ENCODE peak calls at places on chromosomes 1 and 21, in nine cellular contexts. J is A549; M is aorta; C is ascending aorta; Z is transverse colon; V is tibial artery; R is body of pancreas; K is effector memory CD4-positive, alpha-beta T cell; E is PC-9. I is an unnamed sample.

GRCh38 chr1:176903474-176903873 is 261.0 kb downstream of the ASTN1 start:
- DNase-seq in Z (no peak), M (no peak), R (no peak), V (no peak), C (no peak), E (no peak), J (no peak), K (no peak), I (no peak)

GRCh38 chr1:244060691-244061090 is 9.6 kb downstream of the ZBTB18 start:
- DNase-seq in E (no peak), M (no peak), C (no peak), V (no peak), J (no peak), R (no peak), Z (no peak), K (no peak), I (no peak)

GRCh38 chr21:41545500-41546359 is 37.8 kb upstream of the TMPRSS2 start:
- DNase-seq in C (no peak), M (no peak), R (no peak), K (no peak), E (no peak), V (no peak), J (no peak), Z (no peak), I (no peak)

GRCh38 chr1:21277178-21277577 is 13.1 kb downstream of the ECE1 start:
- DNase-seq in M (no peak), Z (no peak), K (no peak), R (no peak), V (no peak), J (no peak), E (no peak), C (no peak), I (no peak)

GRCh38 chr1:167996266-167996665 is 59.4 kb upstream of the MPC2 start:
- DNase-seq in Z (no peak), C (no peak), K (no peak), M (no peak), R (no peak), J (no peak), E (no peak), V (no peak), I (no peak)

GRCh38 chr1:170284425-170284824 is 138.7 kb downstream of the NTMT2 start:
- DNase-seq in J (no peak), Z (no peak), M (no peak), C (no peak), V (no peak), R (no peak), K (no peak), E (no peak), I (no peak)

GRCh38 chr1:221715321-221716169 is 26.3 kb downstream of the DUSP10 start:
- DNase-seq in J (peak; percentile 22), K (no peak), C (no peak), Z (no peak), V (no peak), M (no peak), E (peak; percentile 54), R (peak; percentile 48), I (peak; percentile 55)

GRCh38 chr1:26607191-26607590 is 77.6 kb downstream of the RPS6KA1 start:
- DNase-seq in K (no peak), Z (no peak), M (no peak), E (no peak), V (no peak), J (no peak), R (no peak), C (no peak), I (no peak)

GRCh38 chr1:240478536-240478935 is 133.4 kb downstream of the GREM2 start:
- DNase-seq in J (no peak), V (no peak), Z (no peak), R (no peak), E (no peak), M (no peak), C (no peak), K (no peak), I (peak; percentile 71)

GRCh38 chr1:53135735-53136114 is 6.7 kb downstream of the SLC1A7 start:
- DNase-seq in V (no peak), K (no peak), M (no peak), C (no peak), J (peak; percentile 28), R (no peak), E (no peak), Z (peak; percentile 50), I (peak; percentile 98)

GRCh38 chr1:9529190-9529589 is 10.1 kb upstream of the SLC25A33 start:
- DNase-seq in K (no peak), R (no peak), C (no peak), Z (peak; percentile 30), M (no peak), V (no peak), E (peak; percentile 39), J (no peak), I (no peak)

GRCh38 chr1:46166521-46167462 is 8.1 kb upstream of the TSPAN1 start:
- DNase-seq in R (no peak), M (peak; percentile 83), V (peak; percentile 78), K (no peak), E (no peak), J (no peak), Z (no peak), C (peak; percentile 73), I (no peak)

GRCh38 chr1:114033219-114033706 is 54.0 kb downstream of the OLFML3 start:
- DNase-seq in M (no peak), Z (no peak), E (peak; percentile 58), J (peak; percentile 44), K (no peak), R (no peak), C (no peak), V (no peak), I (no peak)

GRCh38 chr21:32392299-32392879 is 423 bp downstream of the URB1 start:
- DNase-seq in C (no peak), K (no peak), V (no peak), Z (no peak), M (no peak), J (no peak), E (no peak), R (no peak), I (no peak)

GRCh38 chr1:111436726-111437125 is 9.2 kb upstream of the OVGP1 start:
- DNase-seq in E (no peak), C (no peak), K (no peak), Z (no peak), R (no peak), M (no peak), V (no peak), J (no peak), I (no peak)

GRCh38 chr1:21439721-21440629 is at the start of gene NBPF3:
- DNase-seq in R (peak; percentile 77), M (peak; percentile 95), Z (peak; percentile 91), V (peak; percentile 74), J (peak; percentile 89), C (peak; percentile 89), K (peak; percentile 34), E (peak; percentile 80), I (peak; percentile 86)

GRCh38 chr1:30877205-30877912 is 31.2 kb downstream of the SDC3 start:
- DNase-seq in M (peak; percentile 91), J (no peak), R (no peak), C (peak; percentile 92), Z (peak; percentile 69), V (peak; percentile 85), K (no peak), E (no peak), I (no peak)

GRCh38 chr1:91622586-91622985 is 121.9 kb downstream of the CDC7 start:
- DNase-seq in E (no peak), M (peak; percentile 90), K (no peak), R (peak; percentile 52), J (no peak), Z (peak; percentile 55), C (peak; percentile 89), V (peak; percentile 95), I (no peak)

GRCh38 chr1:207009182-207009850 is 23.2 kb downstream of the C1orf116 start:
- DNase-seq in M (no peak), J (no peak), R (no peak), Z (no peak), V (no peak), E (no peak), C (no peak), K (no peak), I (no peak)
- H3K4me1 ChIP-seq in M (no peaks in the 10 kb centered on the region), J (peaks cover 42% of the 10 kb centered on the region), R (peaks cover 37% of the 10 kb centered on the region), Z (peaks cover 21% of the 10 kb centered on the region), V (no peaks in the 10 kb centered on the region), E (peaks cover 40% of the 10 kb centered on the region), C (no peaks in the 10 kb centered on the region), K (no peaks in the 10 kb centered on the region), I (peaks cover 23% of the 10 kb centered on the region)

GRCh38 chr1:179575497-179576314 is at the start of gene NPHS2:
- DNase-seq in C (no peak), E (no peak), V (no peak), K (no peak), J (no peak), R (no peak), M (no peak), Z (no peak), I (no peak)
- H3K4me3 ChIP-seq in C (no peak within 1 kb of the TSS), E (no peak within 1 kb of the TSS), V (peak within 1 kb of the TSS; percentile 10), K (no peak within 1 kb of the TSS), J (no peak within 1 kb of the TSS), R (no peak within 1 kb of the TSS), M (peak within 1 kb of the TSS; percentile 0), Z (no peak within 1 kb of the TSS), I (no peak within 1 kb of the TSS)

GRCh38 chr1:116377564-116378529 is 4.8 kb downstream of the ATP1A1 start:
- DNase-seq in J (peak; percentile 45), M (peak; percentile 82), C (peak; percentile 75), E (peak; percentile 97), K (peak; percentile 6), R (peak; percentile 41), Z (peak; percentile 39), V (peak; percentile 80), I (peak; percentile 77)
- H3K4me1 ChIP-seq in J (peaks cover 63% of the 10 kb centered on the region), M (no peaks in the 10 kb centered on the region), C (peaks cover 27% of the 10 kb centered on the region), E (peaks cover 58% of the 10 kb centered on the region), K (peaks cover 56% of the 10 kb centered on the region), R (peaks cover 87% of the 10 kb centered on the region), Z (peaks cover 85% of the 10 kb centered on the region), V (peaks cover 83% of the 10 kb centered on the region), I (peaks cover 51% of the 10 kb centered on the region)

GRCh38 chr1:154441241-154441888 is 36.2 kb downstream of the IL6R start:
- DNase-seq in V (no peak), M (no peak), Z (no peak), E (no peak), J (no peak), C (no peak), K (no peak), R (no peak), I (no peak)

GRCh38 chr1:154442006-154442740 is 37.0 kb downstream of the IL6R start:
- DNase-seq in M (no peak), V (no peak), Z (no peak), R (no peak), C (no peak), J (no peak), E (no peak), K (no peak), I (peak; percentile 89)

GRCh38 chr1:154436433-154436832 is 31.3 kb downstream of the IL6R start:
- DNase-seq in R (no peak), Z (no peak), K (no peak), V (no peak), M (no peak), E (no peak), J (no peak), C (no peak), I (no peak)

GRCh38 chr1:154443274-154444013 is 38.3 kb downstream of the IL6R start:
- DNase-seq in K (no peak), M (no peak), V (no peak), Z (peak; percentile 44), E (no peak), R (no peak), C (no peak), J (no peak), I (no peak)

DNA sequence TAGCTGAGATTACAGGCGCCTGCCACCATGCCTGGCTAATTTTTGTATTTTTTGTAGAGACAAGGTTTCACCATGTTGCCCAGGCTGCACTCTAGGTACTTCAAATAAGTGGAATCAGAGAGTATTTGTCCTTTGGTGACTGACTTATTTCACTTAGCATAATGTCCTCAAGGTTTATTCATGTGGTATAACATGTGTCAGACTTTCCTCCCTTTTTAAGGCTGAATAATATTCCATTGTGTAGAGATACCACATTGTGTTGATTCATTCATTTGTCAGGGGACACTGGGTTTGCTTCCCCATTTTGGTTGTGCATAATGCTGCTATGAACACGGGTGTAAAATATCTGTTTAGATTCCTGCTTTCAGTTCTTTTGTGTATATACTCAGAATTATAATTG is 34.9 kb downstream of the IL6R start:
- DNase-seq in C (no peak), R (no peak), V (no peak), E (no peak), M (no peak), Z (no peak), J (no peak), K (no peak), I (no peak)
- H3K4me3 ChIP-seq in C (no peak overlapping the region), R (no peak overlapping the region), V (no peak overlapping the region), E (no peak overlapping the region), M (no peak overlapping the region), Z (no peak overlapping the region), J (no peak overlapping the region), K (peak overlapping the region; percentile 4), I (no peak overlapping the region)